ENCODE peak calls at places on chromosomes 1 and 21, in four cellular contexts. One of them, this sample, is unnamed.
A peak's percentile ranks its signal among the peaks of the same experiment; 100 is the strongest.

GRCh38 chr1:216830402-216830801 is 107.2 kb upstream of the ESRRG start:
- DNase-seq in Calu3: no peak
- DNase-seq in AG10803: no peak
- DNase-seq in HFF-Myc: no peak
- DNase-seq in this sample: no peak

GRCh38 chr1:152515454-152515823 is 1.2 kb downstream of the CRCT1 start:
- DNase-seq in AG10803: peak; percentile 29
- DNase-seq in Calu3: peak; percentile 13
- DNase-seq in HFF-Myc: no peak
- DNase-seq in this sample: no peak

GRCh38 chr1:154495496-154496273 is 6.3 kb upstream of the TDRD10 start:
- DNase-seq in AG10803: no peak
- DNase-seq in HFF-Myc: no peak
- DNase-seq in Calu3: no peak
- DNase-seq in this sample: no peak

GRCh38 chr1:54356680-54357147 is 49.5 kb downstream of the SSBP3 start:
- DNase-seq in AG10803: no peak
- DNase-seq in Calu3: no peak
- DNase-seq in HFF-Myc: no peak
- DNase-seq in this sample: no peak

GRCh38 chr1:211920602-211921226 is 90.2 kb upstream of the LPGAT1 start:
- DNase-seq in AG10803: peak; percentile 25
- DNase-seq in Calu3: no peak
- DNase-seq in HFF-Myc: no peak
- DNase-seq in this sample: no peak

GRCh38 chr1:170261669-170262068 is 115.9 kb downstream of the NTMT2 start:
- DNase-seq in HFF-Myc: peak; percentile 71
- DNase-seq in AG10803: peak; percentile 94
- DNase-seq in Calu3: no peak
- DNase-seq in this sample: no peak

GRCh38 chr21:16211339-16212303 is 481.8 kb downstream of the USP25 start:
- DNase-seq in AG10803: no peak
- DNase-seq in Calu3: no peak
- DNase-seq in HFF-Myc: no peak
- DNase-seq in this sample: no peak

GRCh38 chr21:29443398-29444010 is 144.8 kb downstream of the BACH1 start:
- DNase-seq in HFF-Myc: no peak
- DNase-seq in Calu3: no peak
- DNase-seq in AG10803: peak; percentile 70
- DNase-seq in this sample: no peak

GRCh38 chr1:12083766-12084165 is 20.7 kb downstream of the TNFRSF8 start:
- DNase-seq in AG10803: peak; percentile 55
- DNase-seq in Calu3: no peak
- DNase-seq in HFF-Myc: no peak
- DNase-seq in this sample: no peak

GRCh38 chr1:32774950-32775634 is 42.1 kb downstream of the YARS1 start:
- DNase-seq in HFF-Myc: peak; percentile 59
- DNase-seq in AG10803: peak; percentile 66
- DNase-seq in Calu3: peak; percentile 57
- DNase-seq in this sample: peak; percentile 72

GRCh38 chr1:41749992-41750745 is 168.6 kb downstream of the HIVEP3 start:
- DNase-seq in HFF-Myc: no peak
- DNase-seq in Calu3: no peak
- DNase-seq in AG10803: no peak
- DNase-seq in this sample: no peak

GRCh38 chr1:112501810-112502641 is 6.7 kb upstream of the WNT2B start:
- DNase-seq in HFF-Myc: no peak
- DNase-seq in AG10803: peak; percentile 60
- DNase-seq in Calu3: peak; percentile 67
- DNase-seq in this sample: peak; percentile 69

GRCh38 chr1:230441630-230442029 is 15.5 kb upstream of the PGBD5 start:
- DNase-seq in AG10803: no peak
- DNase-seq in Calu3: no peak
- DNase-seq in HFF-Myc: no peak
- DNase-seq in this sample: no peak

GRCh38 chr1:202316186-202316585 is 25.6 kb downstream of the UBE2T start:
- DNase-seq in AG10803: no peak
- DNase-seq in Calu3: no peak
- DNase-seq in HFF-Myc: no peak
- DNase-seq in this sample: no peak

GRCh38 chr1:98221926-98222325 is 301.1 kb upstream of the DPYD start:
- DNase-seq in HFF-Myc: no peak
- DNase-seq in Calu3: no peak
- DNase-seq in AG10803: no peak
- DNase-seq in this sample: no peak

GRCh38 chr1:224205438-224205840 is 22.4 kb downstream of the DEGS1 start:
- DNase-seq in Calu3: no peak
- DNase-seq in HFF-Myc: no peak
- DNase-seq in AG10803: peak; percentile 73
- DNase-seq in this sample: peak; percentile 75

GRCh38 chr1:119554188-119554587 is 47.2 kb downstream of the HSD3B1 start:
- DNase-seq in HFF-Myc: peak; percentile 74
- DNase-seq in AG10803: peak; percentile 66
- DNase-seq in Calu3: no peak
- DNase-seq in this sample: peak; percentile 14

GRCh38 chr1:44511769-44512168 is 106.7 kb downstream of the RNF220 start:
- DNase-seq in Calu3: no peak
- DNase-seq in AG10803: peak; percentile 8
- DNase-seq in HFF-Myc: no peak
- DNase-seq in this sample: no peak

GRCh38 chr1:167059045-167059728 is 31.0 kb downstream of the GPA33 start:
- DNase-seq in Calu3: peak; percentile 83
- DNase-seq in AG10803: peak; percentile 41
- DNase-seq in HFF-Myc: peak; percentile 39
- DNase-seq in this sample: peak; percentile 79

GRCh38 chr1:171507435-171507834 is 22.1 kb downstream of the PRRC2C start:
- DNase-seq in Calu3: no peak
- DNase-seq in HFF-Myc: no peak
- DNase-seq in AG10803: no peak
- DNase-seq in this sample: peak; percentile 13

GRCh38 chr1:233615571-233615970 is 1.7 kb downstream of the KCNK1 start:
- DNase-seq in Calu3: no peak
- DNase-seq in HFF-Myc: no peak
- DNase-seq in AG10803: no peak
- DNase-seq in this sample: no peak

GRCh38 chr21:36881223-36881622 is 85.2 kb downstream of the HLCS start:
- DNase-seq in Calu3: no peak
- DNase-seq in AG10803: peak; percentile 45
- DNase-seq in HFF-Myc: no peak
- DNase-seq in this sample: no peak

GRCh38 chr1:17839641-17840196 is 84.6 kb downstream of the ACTL8 start:
- DNase-seq in AG10803: no peak
- DNase-seq in Calu3: no peak
- DNase-seq in HFF-Myc: no peak
- DNase-seq in this sample: no peak

GRCh38 chr1:8165595-8166360 is 139.7 kb upstream of the ERRFI1 start:
- DNase-seq in Calu3: no peak
- DNase-seq in HFF-Myc: no peak
- DNase-seq in AG10803: no peak
- DNase-seq in this sample: no peak
- TF ChIP-seq CTCF in Calu3: no peak
- TF ChIP-seq CTCF in HFF-Myc: peak; percentile 32
- TF ChIP-seq CTCF in AG10803: no peak
- TF ChIP-seq CTCF in this sample: no peak

DNA sequence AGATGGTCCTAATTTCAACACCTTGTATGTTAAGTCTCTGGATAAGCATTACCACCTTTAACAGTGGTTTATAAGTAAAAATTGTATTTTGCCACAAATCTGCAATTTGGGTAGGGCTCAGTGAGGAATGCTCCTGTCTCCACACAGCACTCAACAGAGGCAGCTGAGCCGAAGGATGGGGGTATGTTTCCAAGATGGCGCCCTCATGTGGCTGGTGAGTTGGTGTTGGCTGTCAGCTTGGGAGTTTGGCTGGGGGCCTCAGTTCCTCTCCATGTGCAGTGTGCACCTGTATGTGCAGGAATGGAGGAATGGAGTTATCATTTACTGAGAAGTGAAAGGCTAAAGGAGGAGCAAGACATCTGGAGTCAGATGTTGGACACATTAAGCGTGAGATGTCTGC is 136.8 kb downstream of the GABPA start:
- DNase-seq in AG10803: no peak
- DNase-seq in Calu3: peak; percentile 9
- DNase-seq in HFF-Myc: no peak
- DNase-seq in this sample: peak; percentile 21
- TF ChIP-seq CTCF in AG10803: peak; percentile 4
- TF ChIP-seq CTCF in Calu3: peak; percentile 17
- TF ChIP-seq CTCF in HFF-Myc: peak; percentile 14
- TF ChIP-seq CTCF in this sample: no peak

GRCh38 chr1:81811757-81812371 is 11.1 kb downstream of the ADGRL2 start:
- DNase-seq in AG10803: no peak
- DNase-seq in HFF-Myc: no peak
- DNase-seq in Calu3: no peak
- DNase-seq in this sample: no peak
- TF ChIP-seq CTCF in AG10803: no peak
- TF ChIP-seq CTCF in HFF-Myc: no peak
- TF ChIP-seq CTCF in Calu3: no peak
- TF ChIP-seq CTCF in this sample: peak; percentile 37

GRCh38 chr1:1019122-1019999 is 559 bp upstream of the AGRN start:
- DNase-seq in AG10803: peak; percentile 81
- DNase-seq in Calu3: peak; percentile 91
- DNase-seq in HFF-Myc: no peak
- DNase-seq in this sample: peak; percentile 73
- TF ChIP-seq CTCF in AG10803: no peak
- TF ChIP-seq CTCF in Calu3: no peak
- TF ChIP-seq CTCF in HFF-Myc: peak; percentile 33
- TF ChIP-seq CTCF in this sample: peak; percentile 45

This sample was measured in MCF 10A.